ENCODE peak calls at places on chromosome 20, in six cellular contexts. One of them, this sample, is unnamed.
A peak's percentile ranks its signal among the peaks of the same experiment; 100 is the strongest.

GRCh38 chr20:47465335-47466090 is 36.2 kb upstream of the NCOA3 start:
- DNase-seq in adrenal gland: no peak
- DNase-seq in prostate gland: no peak
- DNase-seq in astrocyte of the spinal cord: no peak
- DNase-seq in astrocyte of the cerebellum: no peak
- DNase-seq in A549: no peak
- DNase-seq in this sample: no peak

GRCh38 chr20:23082846-23083552 is 3.1 kb downstream of the CD93 start:
- DNase-seq in adrenal gland: peak; percentile 70
- DNase-seq in prostate gland: peak; percentile 30
- DNase-seq in astrocyte of the spinal cord: no peak
- DNase-seq in astrocyte of the cerebellum: no peak
- DNase-seq in A549: no peak
- DNase-seq in this sample: no peak

GRCh38 chr20:36167826-36168634 is 13.5 kb downstream of the EPB41L1 start:
- DNase-seq in adrenal gland: peak; percentile 73
- DNase-seq in prostate gland: no peak
- DNase-seq in astrocyte of the spinal cord: peak; percentile 12
- DNase-seq in astrocyte of the cerebellum: no peak
- DNase-seq in A549: peak; percentile 81
- DNase-seq in this sample: no peak

GRCh38 chr20:22490287-22491187 is 93.8 kb downstream of the FOXA2 start:
- DNase-seq in adrenal gland: no peak
- DNase-seq in prostate gland: peak; percentile 44
- DNase-seq in astrocyte of the spinal cord: no peak
- DNase-seq in astrocyte of the cerebellum: no peak
- DNase-seq in A549: peak; percentile 91
- DNase-seq in this sample: no peak

GRCh38 chr20:45611054-45611453 is 18.5 kb upstream of the WFDC10A start:
- DNase-seq in adrenal gland: no peak
- DNase-seq in prostate gland: no peak
- DNase-seq in astrocyte of the spinal cord: peak; percentile 54
- DNase-seq in astrocyte of the cerebellum: no peak
- DNase-seq in A549: no peak
- DNase-seq in this sample: peak; percentile 70

GRCh38 chr20:58669287-58670006 is 18.4 kb downstream of the STX16 start:
- DNase-seq in adrenal gland: no peak
- DNase-seq in prostate gland: no peak
- DNase-seq in astrocyte of the spinal cord: no peak
- DNase-seq in astrocyte of the cerebellum: no peak
- DNase-seq in A549: no peak
- DNase-seq in this sample: no peak

GRCh38 chr20:44215125-44215524 is 4.6 kb upstream of the OSER1 start:
- DNase-seq in adrenal gland: peak; percentile 72
- DNase-seq in prostate gland: peak; percentile 53
- DNase-seq in astrocyte of the spinal cord: peak; percentile 66
- DNase-seq in astrocyte of the cerebellum: no peak
- DNase-seq in A549: peak; percentile 57
- DNase-seq in this sample: peak; percentile 81

GRCh38 chr20:63873477-63873971 is 8.5 kb downstream of the TPD52L2 start:
- DNase-seq in adrenal gland: peak; percentile 69
- DNase-seq in prostate gland: no peak
- DNase-seq in astrocyte of the spinal cord: peak; percentile 49
- DNase-seq in astrocyte of the cerebellum: no peak
- DNase-seq in A549: no peak
- DNase-seq in this sample: no peak

GRCh38 chr20:9838035-9838377 is 870 bp downstream of the PAK5 start:
- DNase-seq in adrenal gland: no peak
- DNase-seq in prostate gland: no peak
- DNase-seq in astrocyte of the spinal cord: no peak
- DNase-seq in astrocyte of the cerebellum: no peak
- DNase-seq in A549: no peak
- DNase-seq in this sample: no peak

GRCh38 chr20:24825591-24825990 is 123.5 kb upstream of the CST7 start:
- DNase-seq in adrenal gland: no peak
- DNase-seq in prostate gland: no peak
- DNase-seq in astrocyte of the spinal cord: no peak
- DNase-seq in astrocyte of the cerebellum: no peak
- DNase-seq in A549: no peak
- DNase-seq in this sample: no peak

GRCh38 chr20:37336369-37337207 is 9.4 kb upstream of the SRC start:
- DNase-seq in adrenal gland: peak; percentile 86
- DNase-seq in prostate gland: no peak
- DNase-seq in astrocyte of the spinal cord: no peak
- DNase-seq in astrocyte of the cerebellum: no peak
- DNase-seq in A549: no peak
- DNase-seq in this sample: no peak

GRCh38 chr20:47493175-47493953 is 8.3 kb upstream of the NCOA3 start:
- DNase-seq in adrenal gland: peak; percentile 93
- DNase-seq in prostate gland: peak; percentile 78
- DNase-seq in astrocyte of the spinal cord: peak; percentile 64
- DNase-seq in astrocyte of the cerebellum: peak; percentile 67
- DNase-seq in A549: peak; percentile 37
- DNase-seq in this sample: peak; percentile 52

GRCh38 chr20:41048475-41049242 is 20.0 kb downstream of the TOP1 start:
- DNase-seq in adrenal gland: no peak
- DNase-seq in prostate gland: no peak
- DNase-seq in astrocyte of the spinal cord: peak; percentile 19
- DNase-seq in astrocyte of the cerebellum: no peak
- DNase-seq in A549: no peak
- DNase-seq in this sample: peak; percentile 76
- H3K4me3 ChIP-seq in adrenal gland: no peak overlapping the region
- H3K4me3 ChIP-seq in prostate gland: no peak overlapping the region
- H3K4me3 ChIP-seq in astrocyte of the spinal cord: no peak overlapping the region
- H3K4me3 ChIP-seq in astrocyte of the cerebellum: no peak overlapping the region
- H3K4me3 ChIP-seq in A549: no peak overlapping the region
- H3K4me3 ChIP-seq in this sample: no peak overlapping the region

GRCh38 chr20:13348301-13349239 is 127.5 kb downstream of the ISM1 start:
- DNase-seq in adrenal gland: no peak
- DNase-seq in prostate gland: no peak
- DNase-seq in astrocyte of the spinal cord: peak; percentile 58
- DNase-seq in astrocyte of the cerebellum: no peak
- DNase-seq in A549: no peak
- DNase-seq in this sample: no peak
- H3K4me3 ChIP-seq in adrenal gland: no peak overlapping the region
- H3K4me3 ChIP-seq in prostate gland: no peak overlapping the region
- H3K4me3 ChIP-seq in astrocyte of the spinal cord: no peak overlapping the region
- H3K4me3 ChIP-seq in astrocyte of the cerebellum: no peak overlapping the region
- H3K4me3 ChIP-seq in A549: no peak overlapping the region
- H3K4me3 ChIP-seq in this sample: no peak overlapping the region

GRCh38 chr20:50692553-50692933 is 1.2 kb upstream of the RIPOR3 start:
- DNase-seq in adrenal gland: no peak
- DNase-seq in prostate gland: no peak
- DNase-seq in astrocyte of the spinal cord: no peak
- DNase-seq in astrocyte of the cerebellum: no peak
- DNase-seq in A549: no peak
- DNase-seq in this sample: no peak
- H3K4me3 ChIP-seq in adrenal gland: no peak overlapping the region
- H3K4me3 ChIP-seq in prostate gland: no peak overlapping the region
- H3K4me3 ChIP-seq in astrocyte of the spinal cord: no peak overlapping the region
- H3K4me3 ChIP-seq in astrocyte of the cerebellum: no peak overlapping the region
- H3K4me3 ChIP-seq in A549: no peak overlapping the region
- H3K4me3 ChIP-seq in this sample: no peak overlapping the region

DNA sequence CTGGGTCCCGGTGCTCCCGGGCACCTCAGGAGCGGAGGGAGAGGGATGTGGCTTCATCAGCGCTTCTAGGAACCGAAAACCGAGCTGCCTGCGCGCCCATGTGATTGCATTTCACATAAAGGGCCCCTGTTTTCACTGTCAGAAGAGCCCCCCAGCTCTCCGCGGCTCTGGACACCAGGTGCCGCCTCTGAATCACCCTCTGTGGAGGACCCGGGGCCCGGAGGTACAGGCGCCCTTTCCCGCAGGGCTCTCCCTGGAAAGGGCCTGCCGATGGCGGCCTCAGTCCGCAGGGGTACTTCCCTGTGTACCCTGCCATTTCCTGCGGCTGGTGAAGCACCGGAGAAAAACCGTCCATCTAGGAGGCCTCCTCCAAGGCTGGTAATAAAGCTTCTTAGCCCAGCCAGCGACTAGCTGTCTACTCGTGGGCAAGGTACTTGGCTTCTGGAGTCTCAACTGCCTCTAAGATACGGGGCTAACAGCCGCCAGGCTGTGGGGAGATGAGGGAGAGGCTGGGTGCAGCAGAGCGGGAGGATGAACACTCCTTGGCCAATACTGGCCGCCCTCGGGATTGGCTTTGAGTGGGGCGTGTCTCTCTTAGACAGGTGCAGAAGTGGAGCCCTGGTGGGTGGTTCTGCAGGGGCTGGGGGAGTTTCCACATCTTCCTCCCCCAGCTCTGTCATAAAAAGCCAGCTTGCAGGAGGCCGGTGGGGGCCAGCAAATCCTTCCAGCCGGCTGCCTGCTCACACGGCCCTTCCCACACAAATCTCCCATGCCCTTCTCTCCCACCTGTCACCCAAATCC is 1.6 kb downstream of the PPP1R16B start:
- DNase-seq in adrenal gland: no peak
- DNase-seq in prostate gland: no peak
- DNase-seq in astrocyte of the spinal cord: no peak
- DNase-seq in astrocyte of the cerebellum: no peak
- DNase-seq in A549: no peak
- DNase-seq in this sample: peak; percentile 63
- H3K4me3 ChIP-seq in adrenal gland: no peak overlapping the region
- H3K4me3 ChIP-seq in prostate gland: peak overlapping the region; percentile 41
- H3K4me3 ChIP-seq in astrocyte of the spinal cord: no peak overlapping the region
- H3K4me3 ChIP-seq in astrocyte of the cerebellum: peak overlapping the region; percentile 32
- H3K4me3 ChIP-seq in A549: peak overlapping the region; percentile 61
- H3K4me3 ChIP-seq in this sample: peak overlapping the region; percentile 64

DNA sequence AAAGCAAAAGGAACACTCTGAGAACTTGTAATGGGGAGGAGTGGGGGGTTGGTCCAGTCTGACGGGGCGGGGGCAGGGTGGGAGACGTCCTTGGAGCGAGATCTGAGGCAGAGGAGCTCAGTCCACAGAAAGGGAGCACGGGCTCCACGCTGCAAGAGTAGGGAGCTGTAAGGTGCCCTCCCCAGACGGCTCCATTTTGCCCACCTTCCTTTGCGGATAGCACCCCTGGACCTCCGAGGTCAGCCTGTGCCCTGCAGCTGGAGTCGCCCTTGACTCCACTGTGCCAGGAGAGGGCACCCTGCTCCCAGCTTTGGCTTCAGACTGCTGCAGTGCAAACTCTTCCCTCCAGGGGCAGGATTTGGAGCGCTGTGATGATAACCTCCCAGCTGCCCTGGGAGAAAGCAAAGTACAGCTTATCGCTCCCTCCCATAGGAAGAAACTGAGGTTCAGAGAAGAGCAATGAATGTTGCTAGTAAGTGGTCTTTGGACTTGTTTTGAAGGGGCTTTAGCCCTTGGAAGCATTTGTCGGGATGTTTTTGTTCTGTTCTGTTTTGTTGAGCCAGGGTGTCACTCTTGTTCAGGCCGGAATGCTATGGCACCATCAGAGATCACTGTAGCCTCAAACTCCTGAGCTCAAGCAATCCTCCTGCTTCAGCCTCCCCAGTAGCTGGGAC is 9.5 kb upstream of the AHCY start:
- DNase-seq in adrenal gland: peak; percentile 91
- DNase-seq in prostate gland: peak; percentile 81
- DNase-seq in astrocyte of the spinal cord: peak; percentile 81
- DNase-seq in astrocyte of the cerebellum: peak; percentile 67
- DNase-seq in A549: peak; percentile 79
- DNase-seq in this sample: peak; percentile 95
- H3K4me3 ChIP-seq in adrenal gland: no peak overlapping the region
- H3K4me3 ChIP-seq in prostate gland: peak overlapping the region; percentile 15
- H3K4me3 ChIP-seq in astrocyte of the spinal cord: peak overlapping the region; percentile 18
- H3K4me3 ChIP-seq in astrocyte of the cerebellum: peak overlapping the region; percentile 28
- H3K4me3 ChIP-seq in A549: peak overlapping the region; percentile 38
- H3K4me3 ChIP-seq in this sample: peak overlapping the region; percentile 47

GRCh38 chr20:19212524-19213502 is at the start of gene SLC24A3:
- DNase-seq in adrenal gland: peak; percentile 74
- DNase-seq in prostate gland: peak; percentile 74
- DNase-seq in astrocyte of the spinal cord: peak; percentile 30
- DNase-seq in astrocyte of the cerebellum: no peak
- DNase-seq in A549: peak; percentile 33
- DNase-seq in this sample: peak; percentile 62
- H3K4me3 ChIP-seq in adrenal gland: peak within 1 kb of the TSS; percentile 14
- H3K4me3 ChIP-seq in prostate gland: peak within 1 kb of the TSS; percentile 44
- H3K4me3 ChIP-seq in astrocyte of the spinal cord: peak within 1 kb of the TSS; percentile 42
- H3K4me3 ChIP-seq in astrocyte of the cerebellum: peak within 1 kb of the TSS; percentile 14
- H3K4me3 ChIP-seq in A549: peak within 1 kb of the TSS; percentile 65
- H3K4me3 ChIP-seq in this sample: peak within 1 kb of the TSS; percentile 58

DNA sequence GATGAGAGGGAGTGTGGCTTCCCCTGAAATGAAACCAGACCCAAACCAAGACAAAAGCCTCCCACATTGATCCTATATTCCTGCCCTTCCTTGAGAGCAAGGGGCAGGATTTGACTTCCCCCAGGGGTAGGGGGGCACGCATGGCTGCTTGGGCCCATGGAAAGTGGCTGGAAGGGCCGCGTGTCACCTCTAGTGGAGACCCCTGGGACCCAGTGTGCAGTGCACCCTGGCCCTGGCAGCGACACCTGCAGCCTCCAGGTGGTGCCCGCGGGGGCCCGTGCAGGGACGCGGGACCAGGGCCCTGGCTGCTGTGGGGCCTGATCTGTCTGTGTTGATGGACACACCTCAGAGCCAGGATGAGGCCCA is 18.0 kb upstream of the SLCO4A1 start:
- DNase-seq in adrenal gland: no peak
- DNase-seq in prostate gland: no peak
- DNase-seq in astrocyte of the spinal cord: no peak
- DNase-seq in astrocyte of the cerebellum: no peak
- DNase-seq in A549: no peak
- DNase-seq in this sample: no peak
- H3K4me3 ChIP-seq in adrenal gland: no peak overlapping the region
- H3K4me3 ChIP-seq in prostate gland: no peak overlapping the region
- H3K4me3 ChIP-seq in astrocyte of the spinal cord: no peak overlapping the region
- H3K4me3 ChIP-seq in astrocyte of the cerebellum: no peak overlapping the region
- H3K4me3 ChIP-seq in A549: no peak overlapping the region
- H3K4me3 ChIP-seq in this sample: no peak overlapping the region

This sample was measured in SJCRH30.